ENCODE peak calls at places on chromosomes 13 and 19, in five cellular contexts. One of them, this sample, is unnamed.

GRCh38 chr19:12937243-12938053 is 961 bp upstream of the CALR start:
- DNase-seq in mesendoderm: peak; percentile 90
- DNase-seq in endothelial cell of umbilical vein: peak; percentile 75
- DNase-seq in MM.1S: peak; percentile 64
- DNase-seq in neuronal stem cell: no peak
- DNase-seq in this sample: no peak

GRCh38 chr19:5693195-5694166 is 3.4 kb downstream of the RPL36 start:
- DNase-seq in mesendoderm: no peak
- DNase-seq in endothelial cell of umbilical vein: no peak
- DNase-seq in MM.1S: peak; percentile 6
- DNase-seq in neuronal stem cell: no peak
- DNase-seq in this sample: no peak

GRCh38 chr13:65336916-65337315 is 1893.2 kb downstream of the PCDH9 start:
- DNase-seq in mesendoderm: no peak
- DNase-seq in endothelial cell of umbilical vein: no peak
- DNase-seq in MM.1S: no peak
- DNase-seq in neuronal stem cell: no peak
- DNase-seq in this sample: peak; percentile 70

GRCh38 chr13:33509642-33510229 is 224.2 kb upstream of the STARD13 start:
- DNase-seq in mesendoderm: peak; percentile 22
- DNase-seq in endothelial cell of umbilical vein: peak; percentile 67
- DNase-seq in MM.1S: no peak
- DNase-seq in neuronal stem cell: no peak
- DNase-seq in this sample: peak; percentile 62

GRCh38 chr19:13132471-13133166 is 14.6 kb downstream of the NACC1 start:
- DNase-seq in mesendoderm: no peak
- DNase-seq in endothelial cell of umbilical vein: no peak
- DNase-seq in MM.1S: no peak
- DNase-seq in neuronal stem cell: no peak
- DNase-seq in this sample: peak; percentile 84

GRCh38 chr19:11375143-11375948 is 880 bp downstream of the SWSAP1 start:
- DNase-seq in mesendoderm: peak; percentile 72
- DNase-seq in endothelial cell of umbilical vein: peak; percentile 67
- DNase-seq in MM.1S: peak; percentile 62
- DNase-seq in neuronal stem cell: no peak
- DNase-seq in this sample: no peak

GRCh38 chr13:106744516-106744915 is 176.6 kb upstream of the ARGLU1 start:
- DNase-seq in mesendoderm: no peak
- DNase-seq in endothelial cell of umbilical vein: no peak
- DNase-seq in MM.1S: no peak
- DNase-seq in neuronal stem cell: no peak
- DNase-seq in this sample: no peak

GRCh38 chr19:17553256-17553655 is 2.2 kb upstream of the COLGALT1 start:
- DNase-seq in mesendoderm: no peak
- DNase-seq in endothelial cell of umbilical vein: peak; percentile 99
- DNase-seq in MM.1S: no peak
- DNase-seq in neuronal stem cell: no peak
- DNase-seq in this sample: peak; percentile 91

GRCh38 chr13:114212096-114212495 is 22.6 kb upstream of the CDC16 start:
- DNase-seq in mesendoderm: peak; percentile 65
- DNase-seq in endothelial cell of umbilical vein: peak; percentile 88
- DNase-seq in MM.1S: no peak
- DNase-seq in neuronal stem cell: no peak
- DNase-seq in this sample: peak; percentile 48

GRCh38 chr19:18397242-18398202 is at the start of gene LRRC25:
- DNase-seq in mesendoderm: peak; percentile 70
- DNase-seq in endothelial cell of umbilical vein: no peak
- DNase-seq in MM.1S: no peak
- DNase-seq in neuronal stem cell: peak; percentile 57
- DNase-seq in this sample: no peak

GRCh38 chr13:66693656-66694055 is 536.5 kb downstream of the PCDH9 start:
- DNase-seq in mesendoderm: no peak
- DNase-seq in endothelial cell of umbilical vein: peak; percentile 7
- DNase-seq in MM.1S: no peak
- DNase-seq in neuronal stem cell: no peak
- DNase-seq in this sample: no peak

GRCh38 chr19:10625003-10625761 is at the start of gene SLC44A2:
- DNase-seq in mesendoderm: peak; percentile 82
- DNase-seq in endothelial cell of umbilical vein: peak; percentile 41
- DNase-seq in MM.1S: no peak
- DNase-seq in neuronal stem cell: peak; percentile 66
- DNase-seq in this sample: peak; percentile 6

GRCh38 chr19:15378529-15379082 is 981 bp downstream of the AKAP8 start:
- DNase-seq in mesendoderm: peak; percentile 69
- DNase-seq in endothelial cell of umbilical vein: peak; percentile 43
- DNase-seq in MM.1S: peak; percentile 75
- DNase-seq in neuronal stem cell: peak; percentile 20
- DNase-seq in this sample: peak; percentile 16

GRCh38 chr13:74026753-74027152 is 107.5 kb downstream of the KLF12 start:
- DNase-seq in mesendoderm: peak; percentile 96
- DNase-seq in endothelial cell of umbilical vein: peak; percentile 61
- DNase-seq in MM.1S: peak; percentile 86
- DNase-seq in neuronal stem cell: no peak
- DNase-seq in this sample: peak; percentile 42

GRCh38 chr19:6730153-6730804 is 7.1 kb downstream of the GPR108 start:
- DNase-seq in mesendoderm: peak; percentile 82
- DNase-seq in endothelial cell of umbilical vein: no peak
- DNase-seq in MM.1S: no peak
- DNase-seq in neuronal stem cell: no peak
- DNase-seq in this sample: no peak

GRCh38 chr19:16184665-16185122 is 516 bp upstream of the FAM32A start:
- DNase-seq in mesendoderm: no peak
- DNase-seq in endothelial cell of umbilical vein: no peak
- DNase-seq in MM.1S: no peak
- DNase-seq in neuronal stem cell: no peak
- DNase-seq in this sample: no peak

GRCh38 chr13:28478127-28478526 is 16.8 kb downstream of the FLT1 start:
- DNase-seq in mesendoderm: no peak
- DNase-seq in endothelial cell of umbilical vein: no peak
- DNase-seq in MM.1S: no peak
- DNase-seq in neuronal stem cell: no peak
- DNase-seq in this sample: no peak

GRCh38 chr13:33537691-33538090 is 252.1 kb upstream of the STARD13 start:
- DNase-seq in mesendoderm: no peak
- DNase-seq in endothelial cell of umbilical vein: no peak
- DNase-seq in MM.1S: no peak
- DNase-seq in neuronal stem cell: no peak
- DNase-seq in this sample: no peak

GRCh38 chr19:12806242-12807131 is at the start of gene RNASEH2A:
- DNase-seq in mesendoderm: peak; percentile 94
- DNase-seq in endothelial cell of umbilical vein: peak; percentile 88
- DNase-seq in MM.1S: peak; percentile 94
- DNase-seq in neuronal stem cell: peak; percentile 85
- DNase-seq in this sample: peak; percentile 80

GRCh38 chr19:990119-990571 is 6.0 kb downstream of the WDR18 start:
- DNase-seq in mesendoderm: peak; percentile 42
- DNase-seq in endothelial cell of umbilical vein: no peak
- DNase-seq in MM.1S: no peak
- DNase-seq in neuronal stem cell: no peak
- DNase-seq in this sample: no peak

GRCh38 chr13:20989883-20990282 is 71.5 kb downstream of the LATS2 start:
- DNase-seq in mesendoderm: no peak
- DNase-seq in endothelial cell of umbilical vein: no peak
- DNase-seq in MM.1S: no peak
- DNase-seq in neuronal stem cell: no peak
- DNase-seq in this sample: no peak

GRCh38 chr19:18098891-18099622 is 1.5 kb downstream of the MAST3 start:
- DNase-seq in mesendoderm: peak; percentile 21
- DNase-seq in endothelial cell of umbilical vein: no peak
- DNase-seq in MM.1S: no peak
- DNase-seq in neuronal stem cell: no peak
- DNase-seq in this sample: no peak

GRCh38 chr13:112715715-112716460 is 26.1 kb downstream of the ATP11A start:
- DNase-seq in mesendoderm: peak; percentile 65
- DNase-seq in endothelial cell of umbilical vein: no peak
- DNase-seq in MM.1S: no peak
- DNase-seq in neuronal stem cell: no peak
- DNase-seq in this sample: no peak

GRCh38 chr13:28402057-28402381 is 92.9 kb downstream of the FLT1 start:
- DNase-seq in mesendoderm: no peak
- DNase-seq in endothelial cell of umbilical vein: no peak
- DNase-seq in MM.1S: no peak
- DNase-seq in neuronal stem cell: no peak
- DNase-seq in this sample: no peak

GRCh38 chr13:113078895-113079720 is 26.5 kb upstream of the F7 start:
- DNase-seq in mesendoderm: no peak
- DNase-seq in endothelial cell of umbilical vein: no peak
- DNase-seq in MM.1S: no peak
- DNase-seq in neuronal stem cell: no peak
- DNase-seq in this sample: no peak

GRCh38 chr13:108425056-108425455 is 155.5 kb downstream of the TNFSF13B start:
- DNase-seq in mesendoderm: peak; percentile 25
- DNase-seq in endothelial cell of umbilical vein: no peak
- DNase-seq in MM.1S: no peak
- DNase-seq in neuronal stem cell: no peak
- DNase-seq in this sample: peak; percentile 25

GRCh38 chr13:100484708-100485107 is 103.9 kb downstream of the GGACT start:
- DNase-seq in mesendoderm: no peak
- DNase-seq in endothelial cell of umbilical vein: no peak
- DNase-seq in MM.1S: no peak
- DNase-seq in neuronal stem cell: no peak
- DNase-seq in this sample: no peak

GRCh38 chr13:100490692-100491091 is 97.9 kb downstream of the GGACT start:
- DNase-seq in mesendoderm: peak; percentile 89
- DNase-seq in endothelial cell of umbilical vein: no peak
- DNase-seq in MM.1S: peak; percentile 50
- DNase-seq in neuronal stem cell: no peak
- DNase-seq in this sample: peak; percentile 25

GRCh38 chr13:100483836-100484381 is 104.7 kb downstream of the GGACT start:
- DNase-seq in mesendoderm: no peak
- DNase-seq in endothelial cell of umbilical vein: peak; percentile 57
- DNase-seq in MM.1S: peak; percentile 29
- DNase-seq in neuronal stem cell: no peak
- DNase-seq in this sample: no peak

DNA sequence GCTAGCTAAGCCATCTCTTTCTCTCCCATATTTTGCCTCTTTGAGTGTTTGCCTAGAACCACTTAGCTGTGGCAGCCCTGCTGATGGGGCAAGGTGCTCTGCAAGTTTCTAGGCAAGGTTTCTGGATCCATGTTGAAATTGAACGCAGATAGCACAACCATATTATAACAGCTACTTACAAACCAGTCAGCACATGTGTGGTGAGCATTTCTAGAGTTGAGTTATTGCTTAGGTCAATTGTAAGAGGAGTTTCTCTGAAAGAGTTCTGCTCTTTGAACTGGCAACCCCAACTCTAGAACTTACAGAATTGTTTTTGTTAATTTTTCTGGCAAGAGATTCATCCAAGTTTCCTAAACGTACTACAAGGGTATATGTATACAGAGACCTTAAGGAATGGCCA is 103.3 kb downstream of the GGACT start:
- DNase-seq in mesendoderm: no peak
- DNase-seq in endothelial cell of umbilical vein: no peak
- DNase-seq in MM.1S: no peak
- DNase-seq in neuronal stem cell: no peak
- DNase-seq in this sample: no peak
- H3K9ac ChIP-seq in mesendoderm: no peak overlapping the region
- H3K9ac ChIP-seq in endothelial cell of umbilical vein: no peak overlapping the region
- H3K9ac ChIP-seq in MM.1S: no peak overlapping the region
- H3K9ac ChIP-seq in neuronal stem cell: no peak overlapping the region
- H3K9ac ChIP-seq in this sample: no peak overlapping the region

GRCh38 chr19:2977686-2978466 is 512 bp downstream of the TLE6 start:
- DNase-seq in mesendoderm: no peak
- DNase-seq in endothelial cell of umbilical vein: no peak
- DNase-seq in MM.1S: no peak
- DNase-seq in neuronal stem cell: no peak
- DNase-seq in this sample: no peak
- H3K9ac ChIP-seq in mesendoderm: peak overlapping the region; percentile 27
- H3K9ac ChIP-seq in endothelial cell of umbilical vein: no peak overlapping the region
- H3K9ac ChIP-seq in MM.1S: no peak overlapping the region
- H3K9ac ChIP-seq in neuronal stem cell: no peak overlapping the region
- H3K9ac ChIP-seq in this sample: no peak overlapping the region

DNA sequence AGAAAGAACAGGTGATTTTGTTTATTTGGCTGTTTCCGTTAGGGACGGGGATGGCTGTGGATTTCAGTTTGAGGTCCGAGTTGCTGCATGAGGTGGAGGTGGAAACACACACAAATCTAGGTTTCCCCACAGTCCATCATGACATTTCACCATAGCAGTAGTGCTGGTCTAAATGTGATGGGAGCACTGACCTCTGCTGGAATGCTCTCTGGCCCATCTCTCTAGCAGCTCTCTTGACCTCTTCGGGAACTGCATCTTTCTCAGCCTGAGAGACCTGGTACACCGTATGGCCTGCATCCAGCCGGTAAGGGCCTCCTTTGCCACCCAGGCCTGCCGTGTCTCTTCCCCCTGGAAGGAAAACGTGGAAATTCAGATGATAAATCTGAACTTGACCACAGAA is 154.0 kb downstream of the RGCC start:
- DNase-seq in mesendoderm: no peak
- DNase-seq in endothelial cell of umbilical vein: no peak
- DNase-seq in MM.1S: no peak
- DNase-seq in neuronal stem cell: no peak
- DNase-seq in this sample: no peak
- H3K9ac ChIP-seq in mesendoderm: no peak overlapping the region
- H3K9ac ChIP-seq in endothelial cell of umbilical vein: no peak overlapping the region
- H3K9ac ChIP-seq in MM.1S: no peak overlapping the region
- H3K9ac ChIP-seq in neuronal stem cell: no peak overlapping the region
- H3K9ac ChIP-seq in this sample: peak overlapping the region; percentile 59

GRCh38 chr13:44451109-44451508 is 77.5 kb downstream of the SERP2 start:
- DNase-seq in mesendoderm: no peak
- DNase-seq in endothelial cell of umbilical vein: no peak
- DNase-seq in MM.1S: no peak
- DNase-seq in neuronal stem cell: no peak
- DNase-seq in this sample: no peak

GRCh38 chr13:44449999-44450821 is 76.6 kb downstream of the SERP2 start:
- DNase-seq in mesendoderm: no peak
- DNase-seq in endothelial cell of umbilical vein: no peak
- DNase-seq in MM.1S: no peak
- DNase-seq in neuronal stem cell: no peak
- DNase-seq in this sample: no peak

GRCh38 chr13:44448875-44449274 is 75.3 kb downstream of the SERP2 start:
- DNase-seq in mesendoderm: no peak
- DNase-seq in endothelial cell of umbilical vein: no peak
- DNase-seq in MM.1S: no peak
- DNase-seq in neuronal stem cell: no peak
- DNase-seq in this sample: no peak

GRCh38 chr13:44448373-44448772 is 74.7 kb downstream of the SERP2 start:
- DNase-seq in mesendoderm: no peak
- DNase-seq in endothelial cell of umbilical vein: no peak
- DNase-seq in MM.1S: no peak
- DNase-seq in neuronal stem cell: no peak
- DNase-seq in this sample: no peak

GRCh38 chr13:44447783-44448182 is 74.2 kb downstream of the SERP2 start:
- DNase-seq in mesendoderm: no peak
- DNase-seq in endothelial cell of umbilical vein: no peak
- DNase-seq in MM.1S: no peak
- DNase-seq in neuronal stem cell: no peak
- DNase-seq in this sample: no peak
- H3K9ac ChIP-seq in mesendoderm: no peak overlapping the region
- H3K9ac ChIP-seq in endothelial cell of umbilical vein: no peak overlapping the region
- H3K9ac ChIP-seq in MM.1S: no peak overlapping the region
- H3K9ac ChIP-seq in neuronal stem cell: no peak overlapping the region
- H3K9ac ChIP-seq in this sample: no peak overlapping the region

GRCh38 chr13:99971576-99972189 is at the start of gene ZIC5:
- DNase-seq in mesendoderm: peak; percentile 91
- DNase-seq in endothelial cell of umbilical vein: no peak
- DNase-seq in MM.1S: no peak
- DNase-seq in neuronal stem cell: peak; percentile 89
- DNase-seq in this sample: no peak
- H3K9ac ChIP-seq in mesendoderm: peak within 1 kb of the TSS; percentile 88
- H3K9ac ChIP-seq in endothelial cell of umbilical vein: no peak within 1 kb of the TSS
- H3K9ac ChIP-seq in MM.1S: no peak within 1 kb of the TSS
- H3K9ac ChIP-seq in neuronal stem cell: peak within 1 kb of the TSS; percentile 98
- H3K9ac ChIP-seq in this sample: peak within 1 kb of the TSS; percentile 32